ENCODE peak calls at places on chromosomes 7 and 10, in ten cellular contexts. W is fibroblast of mammary gland; M is brain microvascular endothelial cell; N is uterus; Q is tibial nerve; X is WERI-Rb-1; F is OCI-LY7; G is CD4-positive, alpha-beta T cell; P is epithelial cell of esophagus; H is AG10803. E is an unnamed sample.

GRCh38 chr7:103843689-103844480 is 145.6 kb downstream of the RELN start:
- DNase-seq in M (no peak), W (no peak), G (no peak), P (no peak), X (peak), Q (no peak), N (no peak), F (no peak), H (no peak), E (no peak)

GRCh38 chr10:62224606-62225005 is 44.0 kb downstream of the RTKN2 start:
- DNase-seq in H (peak), N (no peak), P (peak), W (peak), G (no peak), M (peak), F (no peak), X (no peak), Q (no peak), E (no peak)

GRCh38 chr10:132570771-132571564 is 33.4 kb downstream of the INPP5A start:
- DNase-seq in P (peak), W (no peak), M (no peak), H (no peak), G (no peak), X (no peak), Q (no peak), F (peak), N (no peak), E (no peak)

GRCh38 chr7:1290262-1291039 is 57.8 kb downstream of the UNCX start:
- DNase-seq in P (peak), N (no peak), F (no peak), X (no peak), H (peak), G (peak), Q (no peak), W (peak), M (no peak), E (no peak)

GRCh38 chr7:108203433-108204002 is 73.4 kb upstream of the LAMB4 start:
- DNase-seq in P (no peak), F (peak), Q (no peak), H (no peak), X (no peak), W (no peak), N (no peak), M (no peak), G (no peak), E (no peak)

GRCh38 chr7:127582361-127582760 is 3.0 kb downstream of the GCC1 start:
- DNase-seq in M (peak), F (no peak), X (no peak), Q (no peak), P (no peak), H (no peak), W (peak), G (no peak), N (peak), E (no peak)

GRCh38 chr7:240887-241421 is 48.6 kb downstream of the FAM20C start:
- DNase-seq in P (peak), G (no peak), Q (no peak), N (no peak), W (no peak), M (no peak), F (no peak), H (no peak), X (peak), E (peak)

GRCh38 chr7:152315845-152316244 is 120.0 kb downstream of the KMT2C start:
- DNase-seq in N (no peak), G (no peak), H (no peak), M (no peak), P (no peak), X (no peak), Q (no peak), F (no peak), W (no peak), E (no peak)

GRCh38 chr7:86961686-86962085 is 97.8 kb downstream of the ELAPOR2 start:
- DNase-seq in Q (no peak), M (no peak), G (no peak), P (no peak), X (no peak), W (peak), H (peak), F (no peak), N (no peak), E (no peak)

GRCh38 chr7:123864966-123865365 is 20.0 kb downstream of the HYAL4 start:
- DNase-seq in F (no peak), G (no peak), P (no peak), M (peak), Q (no peak), W (no peak), X (no peak), H (no peak), N (no peak), E (no peak)

GRCh38 chr7:129213828-129214227 is 11.0 kb upstream of the AHCYL2 start:
- DNase-seq in G (no peak), W (peak), N (no peak), H (no peak), P (peak), M (no peak), X (peak), Q (no peak), F (peak), E (no peak)

GRCh38 chr7:2715341-2716231 is 27.6 kb downstream of the AMZ1 start:
- DNase-seq in Q (no peak), F (peak), N (no peak), H (no peak), X (no peak), G (peak), P (no peak), W (no peak), M (peak), E (no peak)

GRCh38 chr10:18618995-18619394 is 32.4 kb downstream of the NSUN6 start:
- DNase-seq in G (no peak), M (no peak), F (no peak), P (no peak), H (no peak), X (no peak), N (no peak), Q (no peak), W (no peak), E (no peak)

GRCh38 chr7:47488205-47488968 is 93.5 kb downstream of the TNS3 start:
- DNase-seq in G (no peak), H (no peak), P (no peak), M (no peak), F (no peak), X (peak), Q (no peak), W (no peak), N (no peak), E (no peak)

GRCh38 chr10:115827180-115827579 is 445.8 kb downstream of the GFRA1 start:
- DNase-seq in W (peak), P (peak), N (no peak), G (no peak), X (no peak), Q (no peak), H (peak), M (no peak), F (no peak), E (no peak)

GRCh38 chr7:95737828-95738505 is 34.4 kb upstream of the DYNC1I1 start:
- DNase-seq in W (no peak), H (no peak), F (no peak), Q (no peak), P (peak), M (no peak), N (no peak), G (no peak), X (no peak), E (no peak)

GRCh38 chr7:131164025-131164899 is 163.4 kb upstream of the MKLN1 start:
- DNase-seq in P (peak), F (no peak), G (no peak), H (peak), X (no peak), M (peak), N (no peak), Q (no peak), W (peak), E (no peak)

GRCh38 chr7:146731185-146731584 is 614.6 kb downstream of the CNTNAP2 start:
- DNase-seq in G (no peak), Q (no peak), H (no peak), P (no peak), N (no peak), F (no peak), W (no peak), M (no peak), X (no peak), E (no peak)

GRCh38 chr10:124078714-124079113 is 14.7 kb downstream of the CHST15 start:
- DNase-seq in G (no peak), W (no peak), F (no peak), H (no peak), P (no peak), N (no peak), Q (no peak), X (no peak), M (no peak), E (no peak)

GRCh38 chr10:73591935-73592699 is 975 bp upstream of the USP54 start:
- DNase-seq in X (peak), N (peak), H (peak), M (peak), Q (peak), G (peak), W (no peak), P (peak), F (peak), E (no peak)

GRCh38 chr10:133124357-133125211 is 35.4 kb upstream of the KNDC1 start:
- DNase-seq in G (no peak), Q (peak), N (no peak), F (no peak), M (peak), H (peak), X (peak), W (no peak), P (no peak), E (no peak)

GRCh38 chr10:131354380-131354779 is 42.9 kb upstream of the TCERG1L start:
- DNase-seq in M (no peak), P (peak), F (no peak), N (no peak), X (no peak), Q (no peak), W (peak), G (no peak), H (no peak), E (no peak)

GRCh38 chr7:31074403-31074802 is 22.3 kb downstream of the ADCYAP1R1 start:
- DNase-seq in P (no peak), F (no peak), M (no peak), X (no peak), Q (peak), W (no peak), N (peak), H (no peak), G (no peak), E (no peak)

GRCh38 chr10:65273063-65273462 is 1652.8 kb upstream of the LRRTM3 start:
- DNase-seq in H (no peak), W (no peak), F (no peak), G (no peak), Q (no peak), P (no peak), X (no peak), N (no peak), M (no peak), E (no peak)

GRCh38 chr10:93266858-93267257 is 193.2 kb downstream of the CYP26A1 start:
- DNase-seq in W (no peak), H (no peak), G (no peak), M (no peak), Q (no peak), X (no peak), N (no peak), P (no peak), F (no peak), E (no peak)

GRCh38 chr7:105830405-105831218 is 45.8 kb downstream of the ATXN7L1 start:
- DNase-seq in W (peak), G (no peak), P (peak), X (no peak), N (no peak), Q (no peak), H (peak), M (peak), F (no peak), E (no peak)

GRCh38 chr10:102227050-102227449 is 951 bp downstream of the ELOVL3 start:
- DNase-seq in N (no peak), F (no peak), M (no peak), W (peak), H (peak), X (no peak), Q (no peak), G (no peak), P (peak), E (no peak)

GRCh38 chr7:132650498-132650897 is 74.2 kb upstream of the PLXNA4 start:
- DNase-seq in G (no peak), H (peak), X (no peak), N (no peak), Q (no peak), W (peak), M (peak), F (no peak), P (peak), E (no peak)

GRCh38 chr7:119482209-119482608 is 790.8 kb upstream of the KCND2 start:
- DNase-seq in M (peak), Q (no peak), F (peak), H (no peak), X (peak), P (peak), W (peak), G (no peak), N (no peak), E (no peak)

DNA sequence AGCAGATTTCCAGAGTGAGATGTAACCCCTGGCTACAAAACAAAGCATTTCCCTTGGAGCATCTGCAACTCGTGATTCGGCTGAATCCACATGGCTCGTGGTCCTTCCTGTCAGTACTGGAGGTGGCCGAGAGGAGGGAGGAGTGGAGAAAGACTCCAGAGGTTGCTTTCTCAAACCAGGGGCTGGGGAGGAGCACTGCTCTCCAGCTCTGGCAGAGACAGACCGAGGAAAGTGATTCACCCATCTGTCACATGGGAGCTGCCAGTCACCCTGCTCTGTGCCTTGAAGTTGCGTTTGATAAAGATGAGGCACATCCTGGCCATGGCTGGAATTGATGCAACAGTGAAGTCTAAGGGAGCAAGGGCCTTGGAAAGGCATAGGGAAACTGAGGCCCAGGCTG is 72.8 kb downstream of the COL13A1 start:
- DNase-seq in F (no peak), W (peak), N (no peak), G (no peak), M (peak), H (peak), Q (no peak), X (no peak), P (peak), E (no peak)
- TF ChIP-seq CTCF in F (no peak), W (no peak), N (no peak), G (no peak), M (peak), H (peak), Q (no peak), X (no peak), P (no peak), E (no peak)

DNA sequence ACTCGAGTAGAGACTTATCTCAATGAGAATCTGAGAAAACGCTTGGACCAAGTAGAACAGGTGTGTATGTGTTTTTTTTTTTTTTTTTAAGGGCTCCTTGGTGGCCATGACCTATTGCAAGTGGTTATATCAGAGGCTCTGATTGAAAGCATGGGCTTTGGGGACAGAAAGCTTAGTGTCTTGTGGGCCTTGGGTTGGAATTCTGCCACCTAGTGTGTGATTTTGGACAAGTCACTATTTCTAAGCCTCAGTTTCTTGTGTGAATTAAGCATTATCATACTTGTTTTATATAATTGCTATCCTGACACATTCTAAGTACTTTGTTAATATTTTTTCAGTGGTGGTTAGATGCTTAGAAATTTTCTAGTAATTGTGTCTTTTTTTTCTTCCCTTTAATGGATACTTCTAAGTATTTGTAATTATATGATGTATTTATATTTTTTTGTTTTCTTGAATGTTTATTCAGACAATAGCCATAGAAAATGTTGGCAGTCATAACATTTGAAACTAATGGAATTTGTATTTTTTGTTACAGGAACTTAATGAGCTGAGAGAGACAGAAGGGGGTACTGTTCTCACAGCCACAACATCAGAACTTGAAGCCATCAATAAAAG is 33.1 kb downstream of the SMC3 start:
- DNase-seq in F (peak), M (peak), H (peak), X (peak), P (peak), N (no peak), G (no peak), Q (no peak), W (peak), E (no peak)
- TF ChIP-seq CTCF in F (peak), M (peak), H (peak), X (peak), P (peak), N (no peak), G (peak), Q (peak), W (peak), E (peak)

DNA sequence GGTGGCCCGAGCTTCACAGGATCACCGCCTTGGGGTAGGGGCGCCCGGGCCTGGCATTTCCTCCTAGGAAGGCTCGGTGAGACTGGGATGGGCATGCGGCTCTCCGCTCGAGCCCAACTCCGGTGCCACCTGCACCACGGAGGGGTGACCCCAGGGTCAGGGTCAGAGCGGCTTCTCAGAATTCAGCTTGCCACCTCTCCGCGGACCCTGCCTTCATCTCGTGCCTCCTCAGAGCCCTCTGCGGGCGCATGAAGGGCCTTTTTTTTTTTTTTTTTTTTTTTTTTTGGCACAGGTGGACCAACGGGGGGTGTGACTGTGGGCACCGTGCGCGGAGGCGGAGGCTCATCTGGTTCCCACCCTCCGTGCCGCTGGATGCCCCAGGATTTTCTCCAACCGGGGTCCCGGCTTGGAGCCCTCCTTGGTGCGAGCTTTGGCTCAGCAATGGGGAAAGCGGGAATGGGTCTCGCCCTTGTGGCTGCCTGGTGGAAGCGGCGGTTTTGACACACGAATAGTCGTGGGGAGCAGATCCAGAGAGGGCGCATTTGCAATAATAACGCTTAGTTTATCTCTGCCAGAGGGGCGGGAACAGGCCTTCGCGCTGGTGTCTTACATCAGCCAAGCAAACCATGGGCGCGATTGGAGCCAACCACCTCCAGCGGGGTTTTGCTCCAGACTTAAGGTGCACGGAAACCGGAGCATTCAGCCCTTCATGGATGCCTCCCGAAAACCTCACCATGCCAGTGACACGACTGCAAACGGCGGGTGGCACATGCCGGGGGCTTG is 5.0 kb upstream of the TNRC18 start:
- DNase-seq in F (no peak), P (peak), G (no peak), X (no peak), M (peak), Q (peak), N (peak), W (peak), H (peak), E (no peak)
- TF ChIP-seq CTCF in F (no peak), P (no peak), G (no peak), X (no peak), M (peak), Q (peak), N (peak), W (peak), H (peak), E (peak)

GRCh38 chr7:149184274-149184673 is 11.1 kb upstream of the ZNF282 start:
- DNase-seq in G (no peak), Q (no peak), F (no peak), N (no peak), W (no peak), X (no peak), P (no peak), H (no peak), M (no peak), E (no peak)
- TF ChIP-seq CTCF in G (no peak), Q (no peak), F (no peak), N (no peak), W (no peak), X (no peak), P (no peak), H (no peak), M (no peak), E (no peak)

E was measured in D721Med.